ENCODE peak calls at places on chromosome 19, in ten cellular contexts. Z is progenitor cell of endocrine pancreas; I is suprapubic skin; O is fibroblast of mammary gland; G is kidney; B is choroid plexus epithelial cell; F is CD4-positive, alpha-beta T cell; C is AG09319; Y is AG04450; W is type B pancreatic cell. R is an unnamed sample.

GRCh38 chr19:11460207-11460606 is 20.6 kb downstream of the ELAVL3 start:
- DNase-seq in B (no peak), F (no peak), W (no peak), C (no peak), Z (no peak), Y (no peak), I (no peak), O (no peak), G (no peak), R (no peak)

GRCh38 chr19:51166846-51167490 is 24.9 kb downstream of the SIGLEC7 start:
- DNase-seq in I (no peak), C (no peak), B (peak; percentile 23), O (no peak), Y (no peak), W (no peak), F (peak; percentile 8), Z (no peak), G (peak; percentile 63), R (no peak)

GRCh38 chr19:45076029-45076850 is at the start of gene ZNF296:
- DNase-seq in I (peak; percentile 90), C (no peak), B (no peak), F (peak; percentile 64), O (peak; percentile 31), G (peak; percentile 93), W (no peak), Z (peak; percentile 55), Y (no peak), R (peak; percentile 84)

GRCh38 chr19:11264452-11265176 is 2.3 kb upstream of the DOCK6 start:
- DNase-seq in O (no peak), W (no peak), Y (no peak), F (no peak), B (no peak), Z (no peak), C (no peak), G (peak; percentile 95), I (no peak), R (no peak)

GRCh38 chr19:46622118-46622446 is 2.8 kb downstream of the PTGIR start:
- DNase-seq in W (no peak), Z (no peak), Y (no peak), I (no peak), F (no peak), G (no peak), B (no peak), C (no peak), O (no peak), R (no peak)

GRCh38 chr19:38862321-38863059 is 12.7 kb upstream of the HNRNPL start:
- DNase-seq in Z (no peak), I (no peak), G (no peak), F (no peak), O (peak; percentile 20), W (no peak), B (no peak), C (no peak), Y (no peak), R (no peak)

GRCh38 chr19:28010656-28011055 is 1202.3 kb downstream of the UQCRFS1 start:
- DNase-seq in Z (no peak), I (no peak), F (no peak), W (no peak), Y (no peak), C (no peak), O (no peak), G (no peak), B (no peak), R (no peak)

GRCh38 chr19:34474233-34474989 is 7.1 kb upstream of the WTIP start:
- DNase-seq in I (peak; percentile 35), O (peak; percentile 40), Z (no peak), F (no peak), B (no peak), Y (no peak), G (no peak), C (no peak), W (no peak), R (peak; percentile 47)

GRCh38 chr19:40610396-40611064 is 9.4 kb downstream of the LTBP4 start:
- DNase-seq in C (no peak), O (no peak), F (peak; percentile 57), B (no peak), I (no peak), Z (no peak), Y (no peak), W (no peak), G (peak; percentile 88), R (peak; percentile 61)

GRCh38 chr19:5627395-5627904 is 4.6 kb downstream of the SAFB start:
- DNase-seq in Z (no peak), C (no peak), B (peak; percentile 43), F (no peak), O (peak; percentile 76), Y (no peak), W (no peak), G (no peak), I (no peak), R (no peak)

GRCh38 chr19:3604987-3605343 is 1.7 kb downstream of the TBXA2R start:
- DNase-seq in O (no peak), G (no peak), F (peak; percentile 47), C (no peak), Z (no peak), W (no peak), I (no peak), Y (no peak), B (no peak), R (no peak)

GRCh38 chr19:55117063-55117635 is 288 bp downstream of the PPP1R12C start:
- DNase-seq in G (no peak), Y (no peak), O (no peak), Z (no peak), I (no peak), C (no peak), W (no peak), B (no peak), F (no peak), R (no peak)
- TF ChIP-seq CTCF in G (no peak), Y (no peak), O (no peak), Z (no peak), I (no peak), C (no peak), W (no peak), B (no peak), F (no peak), R (no peak)

GRCh38 chr19:7790416-7790815 is 27.4 kb downstream of the CLEC4M start:
- DNase-seq in B (no peak), Z (no peak), O (no peak), G (peak; percentile 40), Y (no peak), W (no peak), F (no peak), I (no peak), C (no peak), R (no peak)
- TF ChIP-seq CTCF in B (no peak), Z (no peak), O (no peak), G (no peak), Y (no peak), W (no peak), F (no peak), I (no peak), C (no peak), R (no peak)

GRCh38 chr19:43616954-43617353 is 2.5 kb downstream of the ZNF428 start:
- DNase-seq in O (no peak), C (no peak), Y (no peak), F (no peak), I (no peak), G (no peak), W (no peak), Z (no peak), B (no peak), R (no peak)

GRCh38 chr19:43616306-43616705 is 3.1 kb downstream of the ZNF428 start:
- DNase-seq in G (no peak), F (no peak), C (no peak), W (no peak), O (no peak), I (no peak), Y (no peak), B (no peak), Z (no peak), R (no peak)

GRCh38 chr19:43620061-43621001 is 902 bp upstream of the ZNF428 start:
- DNase-seq in Y (no peak), G (no peak), Z (no peak), I (no peak), O (no peak), F (peak; percentile 81), C (no peak), B (no peak), W (no peak), R (no peak)

GRCh38 chr19:43619262-43620060 is at the start of gene ZNF428:
- DNase-seq in I (peak; percentile 88), Z (peak; percentile 79), F (peak; percentile 80), O (peak; percentile 80), B (peak; percentile 92), G (peak; percentile 95), C (peak; percentile 65), W (peak; percentile 89), Y (peak; percentile 58), R (peak; percentile 85)

GRCh38 chr19:43618921-43619261 is 538 bp downstream of the ZNF428 start:
- DNase-seq in I (no peak), G (no peak), C (no peak), B (no peak), W (no peak), O (peak; percentile 34), Z (no peak), F (no peak), Y (no peak), R (no peak)
- TF ChIP-seq CTCF in I (no peak), G (no peak), C (no peak), B (no peak), W (no peak), O (no peak), Z (no peak), F (no peak), Y (no peak), R (no peak)

GRCh38 chr19:41861846-41862245 is 1.8 kb downstream of the RPS19 start:
- DNase-seq in G (peak; percentile 33), I (no peak), C (no peak), B (no peak), Y (no peak), W (no peak), Z (no peak), F (no peak), O (no peak), R (no peak)

GRCh38 chr19:41860419-41861097 is 503 bp downstream of the RPS19 start:
- DNase-seq in G (peak; percentile 88), W (no peak), Z (no peak), I (no peak), B (peak; percentile 45), F (no peak), Y (no peak), O (peak; percentile 25), C (no peak), R (no peak)

GRCh38 chr19:41861098-41861768 is 1.2 kb downstream of the RPS19 start:
- DNase-seq in C (no peak), Z (no peak), Y (no peak), B (no peak), G (peak; percentile 46), I (no peak), F (no peak), W (no peak), O (no peak), R (no peak)

GRCh38 chr19:41859618-41860418 is at the start of gene RPS19:
- DNase-seq in Y (peak; percentile 96), Z (peak; percentile 96), F (peak; percentile 97), I (peak; percentile 99), O (peak; percentile 98), B (peak; percentile 99), W (peak; percentile 99), G (peak; percentile 99), C (peak; percentile 97), R (peak; percentile 100)

DNA sequence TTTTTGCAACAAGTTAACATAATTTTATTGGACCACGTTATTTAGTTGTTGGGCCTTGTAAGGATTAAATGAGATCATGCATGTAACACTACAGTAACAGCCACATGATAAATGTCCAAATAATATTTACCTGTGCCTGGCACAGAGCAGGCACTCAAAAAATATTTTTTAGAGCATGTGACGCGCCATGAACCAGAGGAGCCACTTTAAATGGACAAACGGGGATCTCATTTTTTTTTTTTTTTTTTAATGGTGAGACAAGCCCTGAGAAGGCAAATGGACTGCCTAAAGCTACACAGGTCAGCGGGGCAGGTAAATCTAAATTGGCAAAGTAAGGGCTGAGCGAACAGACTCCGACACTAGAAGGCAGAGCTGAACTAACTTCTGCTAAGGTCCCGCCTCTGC is 840 bp upstream of the RPS19 start:
- DNase-seq in Y (no peak), W (no peak), C (no peak), F (no peak), I (no peak), G (no peak), Z (no peak), O (no peak), B (no peak), R (no peak)
- TF ChIP-seq CTCF in Y (no peak), W (no peak), C (no peak), F (no peak), I (no peak), G (no peak), Z (no peak), O (no peak), B (no peak), R (no peak)

R was measured in MCF 10A.